ENCODE peak calls at places on chromosome 1, in seven cellular contexts. O, M, B, H, T, Y and C are unnamed samples.

GRCh38 chr1:173341307-173341706 is 134.2 kb upstream of the TNFSF4 start:
- DNase-seq in O (peak), M (peak), B (no peak), H (no peak), T (no peak), Y (peak), C (no peak)

GRCh38 chr1:208162903-208163302 is 81.3 kb downstream of the PLXNA2 start:
- DNase-seq in O (no peak), M (no peak), B (no peak), H (no peak), T (no peak), Y (no peak), C (no peak)

GRCh38 chr1:58709540-58709939 is 9.7 kb upstream of the MYSM1 start:
- DNase-seq in O (no peak), M (no peak), B (no peak), H (no peak), T (no peak), Y (no peak), C (no peak)

GRCh38 chr1:30695481-30695880 is 27.9 kb downstream of the MATN1 start:
- DNase-seq in O (no peak), M (no peak), B (no peak), H (no peak), T (no peak), Y (no peak), C (peak)

GRCh38 chr1:205748398-205749093 is 1.4 kb downstream of the NUCKS1 start:
- DNase-seq in O (peak), M (peak), B (peak), H (peak), T (peak), Y (peak), C (no peak)

GRCh38 chr1:234746798-234747196 is 136.8 kb upstream of the IRF2BP2 start:
- DNase-seq in O (no peak), M (peak), B (no peak), H (no peak), T (no peak), Y (no peak), C (no peak)

GRCh38 chr1:222455188-222455879 is 92.6 kb downstream of the HHIPL2 start:
- DNase-seq in O (peak), M (peak), B (peak), H (peak), T (peak), Y (peak), C (peak)

GRCh38 chr1:219567341-219567947 is 45.5 kb downstream of the ZC3H11B start:
- DNase-seq in O (peak), M (peak), B (peak), H (no peak), T (no peak), Y (peak), C (no peak)

GRCh38 chr1:2304921-2305681 is 77.0 kb downstream of the SKI start:
- DNase-seq in O (no peak), M (no peak), B (no peak), H (no peak), T (no peak), Y (no peak), C (no peak)

GRCh38 chr1:105337427-105337826 is 1587.7 kb downstream of the AMY1C start:
- DNase-seq in O (no peak), M (no peak), B (no peak), H (no peak), T (no peak), Y (no peak), C (no peak)

GRCh38 chr1:22544606-22545005 is 18.7 kb upstream of the EPHA8 start:
- DNase-seq in O (no peak), M (no peak), B (no peak), H (no peak), T (no peak), Y (no peak), C (no peak)

GRCh38 chr1:243499711-243500110 is 243.9 kb downstream of the SDCCAG8 start:
- DNase-seq in O (no peak), M (no peak), B (no peak), H (no peak), T (no peak), Y (no peak), C (no peak)

GRCh38 chr1:180343931-180344406 is 113.9 kb downstream of the LHX4 start:
- DNase-seq in O (peak), M (peak), B (peak), H (no peak), T (peak), Y (no peak), C (no peak)

GRCh38 chr1:59173721-59174120 is 123.2 kb upstream of the FGGY start:
- DNase-seq in O (peak), M (peak), B (no peak), H (no peak), T (no peak), Y (no peak), C (no peak)

GRCh38 chr1:43386676-43387075 is 2.9 kb downstream of the MED8 start:
- DNase-seq in O (no peak), M (no peak), B (no peak), H (no peak), T (no peak), Y (no peak), C (no peak)

GRCh38 chr1:202577381-202577780 is 132.9 kb downstream of the SYT2 start:
- DNase-seq in O (peak), M (peak), B (peak), H (no peak), T (no peak), Y (no peak), C (no peak)

GRCh38 chr1:248622491-248623106 is 12.3 kb downstream of the OR2T11 start:
- DNase-seq in O (peak), M (peak), B (peak), H (no peak), T (no peak), Y (no peak), C (no peak)

GRCh38 chr1:109803901-109804331 is 40.2 kb upstream of the EPS8L3 start:
- DNase-seq in O (no peak), M (no peak), B (no peak), H (no peak), T (no peak), Y (no peak), C (no peak)

GRCh38 chr1:185284106-185284505 is 32.9 kb downstream of the IVNS1ABP start:
- DNase-seq in O (peak), M (no peak), B (peak), H (no peak), T (no peak), Y (no peak), C (no peak)

GRCh38 chr1:181919729-181919991 is 141.9 kb downstream of the ZNF648 start:
- DNase-seq in O (no peak), M (no peak), B (no peak), H (no peak), T (peak), Y (no peak), C (no peak)

GRCh38 chr1:202710070-202711025 is at the start of gene SYT2:
- DNase-seq in O (peak), M (no peak), B (no peak), H (peak), T (peak), Y (no peak), C (peak)

GRCh38 chr1:156076609-156077429 is 5.4 kb downstream of the MEX3A start:
- DNase-seq in O (no peak), M (no peak), B (no peak), H (peak), T (no peak), Y (peak), C (no peak)

GRCh38 chr1:158026641-158027040 is 33.2 kb downstream of the KIRREL1 start:
- DNase-seq in O (no peak), M (no peak), B (no peak), H (no peak), T (no peak), Y (no peak), C (no peak)